ENCODE peak calls at places on chromosomes 5 and 9, in seven cellular contexts. One of them, this sample, is unnamed.
A peak's percentile ranks its signal among the peaks of the same experiment; 100 is the strongest.

GRCh38 chr5:60856059-60856458 is 12.0 kb upstream of the ELOVL7 start:
- DNase-seq in glutamatergic neuron: no peak
- DNase-seq in heart left ventricle: no peak
- DNase-seq in nephron progenitor cell: no peak
- DNase-seq in effector memory CD8-positive, alpha-beta T cell: no peak
- DNase-seq in RKO: no peak
- DNase-seq in NCI-H1694: no peak
- DNase-seq in this sample: no peak

GRCh38 chr5:42001673-42002072 is 76.6 kb downstream of the FBXO4 start:
- DNase-seq in heart left ventricle: no peak
- DNase-seq in RKO: no peak
- DNase-seq in effector memory CD8-positive, alpha-beta T cell: no peak
- DNase-seq in nephron progenitor cell: no peak
- DNase-seq in NCI-H1694: no peak
- DNase-seq in glutamatergic neuron: no peak
- DNase-seq in this sample: no peak

GRCh38 chr9:94166237-94167054 is 82.2 kb downstream of the PTPDC1 start:
- DNase-seq in nephron progenitor cell: peak; percentile 96
- DNase-seq in heart left ventricle: peak; percentile 98
- DNase-seq in RKO: peak; percentile 100
- DNase-seq in effector memory CD8-positive, alpha-beta T cell: peak; percentile 89
- DNase-seq in glutamatergic neuron: peak; percentile 96
- DNase-seq in NCI-H1694: peak; percentile 95
- DNase-seq in this sample: peak; percentile 100

GRCh38 chr9:74742792-74743389 is 144.8 kb downstream of the TRPM6 start:
- DNase-seq in nephron progenitor cell: peak; percentile 43
- DNase-seq in effector memory CD8-positive, alpha-beta T cell: no peak
- DNase-seq in RKO: peak; percentile 19
- DNase-seq in NCI-H1694: no peak
- DNase-seq in heart left ventricle: no peak
- DNase-seq in glutamatergic neuron: peak; percentile 43
- DNase-seq in this sample: peak; percentile 47

GRCh38 chr9:74463825-74464224 is 33.3 kb upstream of the RORB start:
- DNase-seq in nephron progenitor cell: no peak
- DNase-seq in glutamatergic neuron: no peak
- DNase-seq in effector memory CD8-positive, alpha-beta T cell: no peak
- DNase-seq in NCI-H1694: no peak
- DNase-seq in heart left ventricle: no peak
- DNase-seq in RKO: no peak
- DNase-seq in this sample: no peak

GRCh38 chr5:169814045-169814444 is 166.2 kb downstream of the INSYN2B start:
- DNase-seq in glutamatergic neuron: no peak
- DNase-seq in heart left ventricle: no peak
- DNase-seq in nephron progenitor cell: no peak
- DNase-seq in RKO: no peak
- DNase-seq in effector memory CD8-positive, alpha-beta T cell: no peak
- DNase-seq in NCI-H1694: no peak
- DNase-seq in this sample: no peak

GRCh38 chr5:66947458-66947857 is 249.1 kb downstream of the CD180 start:
- DNase-seq in NCI-H1694: no peak
- DNase-seq in effector memory CD8-positive, alpha-beta T cell: no peak
- DNase-seq in heart left ventricle: no peak
- DNase-seq in nephron progenitor cell: no peak
- DNase-seq in glutamatergic neuron: no peak
- DNase-seq in RKO: no peak
- DNase-seq in this sample: no peak

GRCh38 chr5:14659821-14660607 is 4.5 kb upstream of the OTULIN start:
- DNase-seq in nephron progenitor cell: no peak
- DNase-seq in effector memory CD8-positive, alpha-beta T cell: no peak
- DNase-seq in heart left ventricle: no peak
- DNase-seq in glutamatergic neuron: no peak
- DNase-seq in RKO: no peak
- DNase-seq in NCI-H1694: no peak
- DNase-seq in this sample: no peak

GRCh38 chr9:78507008-78507407 is 210.1 kb downstream of the PSAT1 start:
- DNase-seq in effector memory CD8-positive, alpha-beta T cell: no peak
- DNase-seq in nephron progenitor cell: no peak
- DNase-seq in heart left ventricle: no peak
- DNase-seq in NCI-H1694: no peak
- DNase-seq in glutamatergic neuron: peak; percentile 17
- DNase-seq in RKO: no peak
- DNase-seq in this sample: no peak

GRCh38 chr5:136193396-136193935 is 504 bp upstream of the SMIM32 start:
- DNase-seq in heart left ventricle: no peak
- DNase-seq in glutamatergic neuron: no peak
- DNase-seq in RKO: no peak
- DNase-seq in NCI-H1694: no peak
- DNase-seq in nephron progenitor cell: no peak
- DNase-seq in effector memory CD8-positive, alpha-beta T cell: no peak
- DNase-seq in this sample: no peak

GRCh38 chr9:31140316-31140715 is 1244.1 kb upstream of the ACO1 start:
- DNase-seq in glutamatergic neuron: no peak
- DNase-seq in heart left ventricle: no peak
- DNase-seq in nephron progenitor cell: no peak
- DNase-seq in RKO: peak; percentile 82
- DNase-seq in effector memory CD8-positive, alpha-beta T cell: no peak
- DNase-seq in NCI-H1694: no peak
- DNase-seq in this sample: peak; percentile 19

GRCh38 chr9:104866186-104866585 is 61.8 kb downstream of the ABCA1 start:
- DNase-seq in RKO: peak; percentile 62
- DNase-seq in glutamatergic neuron: no peak
- DNase-seq in effector memory CD8-positive, alpha-beta T cell: no peak
- DNase-seq in NCI-H1694: no peak
- DNase-seq in nephron progenitor cell: no peak
- DNase-seq in heart left ventricle: no peak
- DNase-seq in this sample: no peak